ENCODE peak calls at places on chromosomes 16 and 17, in five cellular contexts. One of them, this sample, is unnamed.

GRCh38 chr16:11670171-11671131 is 2.2 kb downstream of the SNN start:
- DNase-seq in K562: no peak
- DNase-seq in GM12878: peak
- DNase-seq in HCT116: no peak
- DNase-seq in H1: no peak
- DNase-seq in this sample: no peak

GRCh38 chr16:50368410-50369132 is at the start of gene BRD7:
- DNase-seq in HCT116: no peak
- DNase-seq in H1: no peak
- DNase-seq in K562: peak
- DNase-seq in GM12878: no peak
- DNase-seq in this sample: no peak

GRCh38 chr17:32491371-32492280 is 4.8 kb downstream of the CDK5R1 start:
- DNase-seq in HCT116: no peak
- DNase-seq in GM12878: no peak
- DNase-seq in H1: no peak
- DNase-seq in K562: peak
- DNase-seq in this sample: no peak

GRCh38 chr17:82203920-82204319 is 8.7 kb downstream of the CCDC57 start:
- DNase-seq in K562: no peak
- DNase-seq in GM12878: no peak
- DNase-seq in H1: no peak
- DNase-seq in HCT116: no peak
- DNase-seq in this sample: no peak

GRCh38 chr16:27531186-27531585 is 18.5 kb downstream of the GTF3C1 start:
- DNase-seq in H1: no peak
- DNase-seq in K562: no peak
- DNase-seq in HCT116: no peak
- DNase-seq in GM12878: no peak
- DNase-seq in this sample: no peak

GRCh38 chr17:82751171-82751570 is 694 bp upstream of the TBCD start:
- DNase-seq in H1: no peak
- DNase-seq in K562: no peak
- DNase-seq in GM12878: no peak
- DNase-seq in HCT116: no peak
- DNase-seq in this sample: no peak

GRCh38 chr17:8745586-8746500 is 1.2 kb upstream of the CCDC42 start:
- DNase-seq in H1: no peak
- DNase-seq in K562: peak
- DNase-seq in GM12878: peak
- DNase-seq in HCT116: peak
- DNase-seq in this sample: no peak

GRCh38 chr16:89581861-89582563 is 6.5 kb downstream of the CPNE7 start:
- DNase-seq in K562: no peak
- DNase-seq in GM12878: no peak
- DNase-seq in H1: no peak
- DNase-seq in HCT116: no peak
- DNase-seq in this sample: no peak

GRCh38 chr17:41065829-41066624 is at the start of gene KRTAP2-4:
- DNase-seq in HCT116: peak
- DNase-seq in GM12878: no peak
- DNase-seq in H1: no peak
- DNase-seq in K562: peak
- DNase-seq in this sample: no peak

GRCh38 chr17:9878791-9879525 is 26.1 kb downstream of the RCVRN start:
- DNase-seq in K562: no peak
- DNase-seq in GM12878: no peak
- DNase-seq in H1: no peak
- DNase-seq in HCT116: no peak
- DNase-seq in this sample: no peak

GRCh38 chr16:20610192-20610891 is 34.2 kb upstream of the ACSM2B start:
- DNase-seq in GM12878: no peak
- DNase-seq in H1: no peak
- DNase-seq in HCT116: no peak
- DNase-seq in K562: no peak
- DNase-seq in this sample: no peak

GRCh38 chr17:7336240-7337175 is at the start of gene ACAP1:
- DNase-seq in H1: peak
- DNase-seq in HCT116: no peak
- DNase-seq in K562: peak
- DNase-seq in GM12878: no peak
- DNase-seq in this sample: no peak

GRCh38 chr17:55238197-55238930 is 26.4 kb upstream of the HLF start:
- DNase-seq in K562: peak
- DNase-seq in HCT116: peak
- DNase-seq in H1: peak
- DNase-seq in GM12878: peak
- DNase-seq in this sample: peak

GRCh38 chr16:60564588-60564987 is 1471.7 kb downstream of the CDH8 start:
- DNase-seq in H1: no peak
- DNase-seq in K562: no peak
- DNase-seq in GM12878: no peak
- DNase-seq in HCT116: no peak
- DNase-seq in this sample: no peak

GRCh38 chr16:11398851-11399250 is 53.6 kb downstream of the RMI2 start:
- DNase-seq in HCT116: no peak
- DNase-seq in GM12878: no peak
- DNase-seq in H1: no peak
- DNase-seq in K562: no peak
- DNase-seq in this sample: no peak

GRCh38 chr16:72066747-72067146 is 3.7 kb downstream of the HPR start:
- DNase-seq in H1: no peak
- DNase-seq in HCT116: peak
- DNase-seq in GM12878: no peak
- DNase-seq in K562: peak
- DNase-seq in this sample: peak

GRCh38 chr16:69924777-69925191 is 26.4 kb upstream of the CLEC18A start:
- DNase-seq in HCT116: no peak
- DNase-seq in K562: no peak
- DNase-seq in H1: no peak
- DNase-seq in GM12878: no peak
- DNase-seq in this sample: no peak

GRCh38 chr17:78735832-78736525 is 46.1 kb downstream of the CYTH1 start:
- DNase-seq in K562: no peak
- DNase-seq in GM12878: no peak
- DNase-seq in H1: no peak
- DNase-seq in HCT116: no peak
- DNase-seq in this sample: no peak

GRCh38 chr17:73536700-73537680 is 107.3 kb downstream of the SDK2 start:
- DNase-seq in K562: no peak
- DNase-seq in HCT116: no peak
- DNase-seq in GM12878: no peak
- DNase-seq in H1: no peak
- DNase-seq in this sample: no peak

GRCh38 chr17:77606146-77606864 is 352.2 kb upstream of the TNRC6C start:
- DNase-seq in K562: no peak
- DNase-seq in HCT116: no peak
- DNase-seq in H1: no peak
- DNase-seq in GM12878: no peak
- DNase-seq in this sample: no peak

GRCh38 chr17:30586818-30587595 is 109.8 kb downstream of the GOSR1 start:
- DNase-seq in H1: no peak
- DNase-seq in GM12878: no peak
- DNase-seq in K562: no peak
- DNase-seq in HCT116: no peak
- DNase-seq in this sample: no peak

GRCh38 chr17:17528101-17528500 is 31.9 kb upstream of the RASD1 start:
- DNase-seq in GM12878: no peak
- DNase-seq in H1: no peak
- DNase-seq in K562: no peak
- DNase-seq in HCT116: no peak
- DNase-seq in this sample: no peak

GRCh38 chr16:66103245-66103644 is 263.2 kb upstream of the CDH5 start:
- DNase-seq in H1: no peak
- DNase-seq in K562: no peak
- DNase-seq in HCT116: no peak
- DNase-seq in GM12878: no peak
- DNase-seq in this sample: no peak

GRCh38 chr16:71439531-71439930 is 2.3 kb downstream of the TLE7 start:
- DNase-seq in GM12878: no peak
- DNase-seq in HCT116: no peak
- DNase-seq in H1: no peak
- DNase-seq in K562: no peak
- DNase-seq in this sample: no peak

GRCh38 chr16:31131841-31132271 is 3.7 kb downstream of the PRSS8 start:
- DNase-seq in H1: no peak
- DNase-seq in GM12878: no peak
- DNase-seq in K562: no peak
- DNase-seq in HCT116: no peak
- DNase-seq in this sample: no peak
- TF ChIP-seq ZNF274 in H1: no peak
- TF ChIP-seq ZNF274 in GM12878: no peak
- TF ChIP-seq ZNF274 in K562: no peak
- TF ChIP-seq ZNF274 in HCT116: no peak
- TF ChIP-seq ZNF274 in this sample: no peak

GRCh38 chr17:21106316-21106715 is 20.4 kb upstream of the DHRS7B start:
- DNase-seq in HCT116: no peak
- DNase-seq in GM12878: no peak
- DNase-seq in H1: no peak
- DNase-seq in K562: no peak
- DNase-seq in this sample: no peak
- H3K4me3 ChIP-seq in HCT116: no peak
- H3K4me3 ChIP-seq in GM12878: no peak
- H3K4me3 ChIP-seq in H1: no peak
- H3K4me3 ChIP-seq in K562: no peak
- H3K4me3 ChIP-seq in this sample: no peak

GRCh38 chr17:50920041-50920410 is 53.9 kb upstream of the TOB1 start:
- DNase-seq in K562: no peak
- DNase-seq in HCT116: no peak
- DNase-seq in GM12878: no peak
- DNase-seq in H1: no peak
- DNase-seq in this sample: no peak
- H3K9ac ChIP-seq in K562: no peak
- H3K9ac ChIP-seq in HCT116: no peak
- H3K9ac ChIP-seq in GM12878: no peak
- H3K9ac ChIP-seq in H1: no peak
- H3K9ac ChIP-seq in this sample: peak

GRCh38 chr17:61809816-61810392 is 53.4 kb downstream of the BRIP1 start:
- DNase-seq in H1: no peak
- DNase-seq in GM12878: no peak
- DNase-seq in K562: no peak
- DNase-seq in HCT116: no peak
- DNase-seq in this sample: no peak
- TF ChIP-seq ZNF274 in H1: no peak
- TF ChIP-seq ZNF274 in GM12878: no peak
- TF ChIP-seq ZNF274 in K562: no peak
- TF ChIP-seq ZNF274 in HCT116: no peak
- TF ChIP-seq ZNF274 in this sample: no peak

This sample was measured in NT2/D1.